ENCODE peak calls at places on chromosomes 16 and 17, in ten cellular contexts. U, Z, O, H, Y, X, D, G, V and R are unnamed samples.

GRCh38 chr16:6493555-6493954 is 839.1 kb upstream of the RBFOX1 start:
- DNase-seq in O (no peak), G (no peak), Y (no peak), X (no peak), H (no peak), Z (no peak), V (no peak), D (no peak), U (no peak), R (no peak)

GRCh38 chr16:90008708-90009145 is 10.5 kb downstream of the DBNDD1 start:
- DNase-seq in Y (no peak), V (peak; percentile 80), H (peak; percentile 75), D (peak; percentile 22), G (no peak), X (no peak), Z (no peak), U (peak; percentile 81), O (no peak), R (no peak)

GRCh38 chr16:79665970-79666369 is 65.4 kb upstream of the MAF start:
- DNase-seq in V (no peak), U (no peak), Y (no peak), G (no peak), D (no peak), O (no peak), Z (no peak), X (no peak), H (no peak), R (no peak)

GRCh38 chr17:35784895-35785294 is 10.5 kb downstream of the MMP28 start:
- DNase-seq in O (no peak), V (no peak), Y (no peak), H (no peak), X (no peak), G (no peak), Z (no peak), D (no peak), U (no peak), R (no peak)

GRCh38 chr16:56995136-56995805 is 5.9 kb downstream of the NLRC5 start:
- DNase-seq in Z (no peak), Y (no peak), H (no peak), D (no peak), V (no peak), G (no peak), X (no peak), O (no peak), U (no peak), R (no peak)

GRCh38 chr16:3945751-3946603 is 65.5 kb upstream of the CREBBP start:
- DNase-seq in Y (no peak), X (no peak), G (peak; percentile 7), O (peak; percentile 99), U (no peak), V (no peak), D (peak; percentile 98), H (no peak), Z (peak; percentile 94), R (no peak)

GRCh38 chr16:77376358-77376757 is 58.5 kb downstream of the ADAMTS18 start:
- DNase-seq in V (peak; percentile 36), Y (no peak), D (no peak), Z (no peak), O (no peak), G (no peak), X (no peak), H (peak; percentile 28), U (peak; percentile 10), R (no peak)

GRCh38 chr17:43406676-43407645 is 8.2 kb downstream of the ARL4D start:
- DNase-seq in H (no peak), V (no peak), Y (no peak), Z (no peak), U (no peak), X (no peak), D (no peak), G (peak; percentile 68), O (peak; percentile 49), R (no peak)

GRCh38 chr17:30323895-30324319 is 9.9 kb downstream of the TMIGD1 start:
- DNase-seq in V (peak; percentile 24), U (peak; percentile 55), G (no peak), O (peak; percentile 66), X (peak; percentile 44), H (peak; percentile 31), Z (no peak), D (peak; percentile 30), Y (no peak), R (peak; percentile 63)

GRCh38 chr16:11136600-11136999 is 119.4 kb downstream of the SOCS1 start:
- DNase-seq in V (no peak), H (no peak), X (no peak), G (no peak), U (no peak), Z (no peak), O (peak; percentile 55), D (peak; percentile 47), Y (no peak), R (no peak)

GRCh38 chr17:82703935-82704865 is 5.7 kb upstream of the RAB40B start:
- DNase-seq in X (no peak), V (no peak), G (no peak), D (no peak), H (no peak), O (no peak), U (no peak), Z (no peak), Y (peak; percentile 63), R (no peak)

GRCh38 chr17:82703036-82703745 is 4.7 kb upstream of the RAB40B start:
- DNase-seq in U (no peak), Z (no peak), H (no peak), Y (no peak), G (no peak), X (no peak), D (no peak), V (no peak), O (no peak), R (no peak)

GRCh38 chr17:82699551-82699950 is 1.1 kb upstream of the RAB40B start:
- DNase-seq in V (no peak), H (no peak), G (no peak), O (no peak), Y (no peak), U (no peak), D (no peak), Z (no peak), X (no peak), R (no peak)

GRCh38 chr17:82704886-82705285 is 6.4 kb upstream of the RAB40B start:
- DNase-seq in O (no peak), U (no peak), Y (no peak), H (no peak), D (no peak), G (no peak), Z (no peak), X (no peak), V (no peak), R (no peak)

DNA sequence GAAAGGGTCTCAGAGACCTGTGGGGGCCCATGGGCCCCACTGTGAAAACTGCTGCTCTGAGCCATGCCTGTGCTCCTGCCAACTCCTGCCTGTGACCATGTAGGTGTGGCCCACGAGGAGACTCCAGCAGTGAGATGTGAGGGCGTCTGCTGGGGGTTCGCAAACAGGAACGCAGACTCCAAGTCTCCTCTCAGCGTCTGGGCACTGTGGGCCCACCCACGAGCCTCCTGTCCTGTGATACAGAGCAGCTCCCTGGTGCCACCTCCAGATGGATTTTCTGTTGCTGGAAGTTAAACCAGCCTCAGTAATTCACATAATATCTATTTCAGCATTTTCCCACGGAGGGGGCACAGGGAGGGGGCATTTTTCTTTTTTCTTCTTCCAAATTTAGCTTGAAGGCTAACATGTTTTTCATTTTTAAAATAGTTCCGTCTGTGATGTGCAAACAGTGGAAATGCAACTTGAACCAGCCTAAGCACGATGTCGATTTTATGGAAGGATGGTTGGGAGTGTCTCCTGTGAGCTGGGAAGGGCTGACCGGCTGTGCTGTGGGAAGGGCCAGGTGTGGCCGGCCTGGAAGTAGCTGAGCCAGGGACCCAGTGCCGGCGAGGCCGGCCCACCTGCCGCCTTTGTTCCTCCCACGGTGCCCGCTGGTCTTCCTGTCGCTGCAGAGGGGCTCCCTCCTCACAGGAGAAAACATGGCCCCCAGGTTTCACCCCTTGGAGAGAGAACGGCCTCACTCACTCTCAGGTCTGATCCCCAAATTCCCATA is 3.8 kb upstream of the RAB40B start:
- DNase-seq in Z (no peak), V (no peak), Y (no peak), G (peak; percentile 76), U (no peak), O (no peak), D (no peak), H (no peak), X (no peak), R (no peak)
- TF ChIP-seq CTCF in Z (no peak), V (no peak), Y (no peak), G (no peak), U (no peak), O (no peak), D (no peak), H (no peak), X (no peak), R (no peak)

GRCh38 chr16:35908942-35909341 is 2449.5 kb downstream of the TP53TG3F start:
- DNase-seq in V (no peak), X (no peak), G (no peak), O (no peak), Y (no peak), H (no peak), U (peak; percentile 3), D (no peak), Z (no peak), R (peak; percentile 1)
- TF ChIP-seq CTCF in V (peak; percentile 10), X (no peak), G (no peak), O (no peak), Y (no peak), H (no peak), U (peak; percentile 78), D (no peak), Z (no peak), R (peak; percentile 69)

DNA sequence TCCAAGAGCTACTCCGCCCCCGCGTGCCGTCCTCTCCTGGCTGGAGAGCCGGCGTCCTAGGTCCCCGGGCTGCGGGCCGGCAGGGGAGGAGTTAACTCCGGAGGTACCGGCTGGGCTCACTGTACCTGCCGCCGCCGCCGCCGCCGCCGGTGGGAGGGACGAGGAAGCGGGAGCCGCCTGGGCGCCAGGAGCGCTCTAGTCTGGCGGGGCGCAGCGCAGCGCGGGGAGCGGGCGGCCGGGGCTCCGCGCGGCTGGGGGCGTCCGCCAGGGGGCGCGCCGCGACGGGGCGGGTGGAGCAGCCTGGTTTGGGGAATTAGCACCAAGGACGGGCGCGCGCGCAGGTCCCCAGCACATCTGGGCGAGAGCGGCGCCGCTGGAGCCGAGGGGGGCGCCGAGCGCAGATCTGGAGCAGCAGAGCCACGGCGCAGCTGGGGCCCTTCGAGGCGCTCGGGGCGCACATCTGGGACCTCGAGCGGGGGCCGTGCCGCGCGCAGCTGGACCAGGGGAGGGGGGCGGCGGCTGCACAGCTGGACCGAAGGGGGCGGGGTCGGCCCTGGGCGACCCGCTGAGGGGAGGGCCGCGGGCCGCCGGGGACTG is at the start of gene NXPH3:
- DNase-seq in O (peak; percentile 46), H (peak; percentile 84), Y (peak; percentile 98), U (peak; percentile 41), V (peak; percentile 67), Z (no peak), G (peak; percentile 72), X (peak; percentile 44), D (no peak), R (no peak)
- TF ChIP-seq CTCF in O (peak; percentile 20), H (peak; percentile 80), Y (peak; percentile 80), U (peak; percentile 63), V (peak; percentile 53), Z (peak; percentile 24), G (peak; percentile 42), X (peak; percentile 33), D (peak; percentile 36), R (peak; percentile 73)

DNA sequence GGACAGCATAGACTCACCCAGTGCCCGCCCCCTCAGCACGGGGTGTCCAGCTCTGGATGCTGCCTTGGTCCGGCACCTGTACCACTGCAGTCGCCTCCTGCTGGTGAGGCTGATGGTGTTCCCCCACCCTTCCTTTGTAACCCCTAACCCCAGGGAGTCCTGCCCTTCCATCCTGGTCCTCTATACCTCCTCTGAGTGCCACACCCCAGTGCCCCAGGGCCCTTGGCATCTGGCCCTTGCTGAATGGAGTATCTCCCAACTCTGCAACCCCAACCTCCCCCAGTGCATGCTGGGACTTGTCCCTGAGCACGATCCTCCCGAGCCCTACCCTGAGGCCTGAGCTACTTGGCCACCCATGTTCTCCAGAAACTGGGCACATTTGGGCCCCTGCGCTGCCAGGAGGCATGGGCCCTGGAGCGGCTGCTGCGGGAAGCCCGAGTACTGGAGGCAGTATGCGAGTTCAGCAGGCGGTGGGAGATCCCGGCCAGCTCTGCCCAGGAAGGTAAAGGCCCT is 15.8 kb downstream of the RIPOR1 start:
- DNase-seq in D (no peak), G (no peak), U (no peak), V (no peak), H (no peak), Z (no peak), X (no peak), Y (peak; percentile 41), O (no peak), R (no peak)
- TF ChIP-seq CTCF in D (peak; percentile 1), G (no peak), U (peak; percentile 64), V (peak; percentile 9), H (peak; percentile 4), Z (peak; percentile 18), X (no peak), Y (no peak), O (peak; percentile 17), R (no peak)